ENCODE peak calls at places on chromosomes 7 and 10, in eight cellular contexts. One of them, this sample, is unnamed.

GRCh38 chr10:97975598-97975997 is 54.8 kb downstream of the CRTAC1 start:
- DNase-seq in transverse colon: no peak
- DNase-seq in fibroblast of lung: no peak
- DNase-seq in A549: no peak
- DNase-seq in thoracic aorta: no peak
- DNase-seq in colonic mucosa: no peak
- DNase-seq in OCI-LY7: no peak
- DNase-seq in ascending aorta: no peak
- DNase-seq in this sample: no peak

GRCh38 chr10:71761105-71761511 is 12.2 kb downstream of the VSIR start:
- DNase-seq in transverse colon: no peak
- DNase-seq in fibroblast of lung: no peak
- DNase-seq in A549: no peak
- DNase-seq in thoracic aorta: no peak
- DNase-seq in colonic mucosa: no peak
- DNase-seq in OCI-LY7: no peak
- DNase-seq in ascending aorta: no peak
- DNase-seq in this sample: no peak

GRCh38 chr7:11130012-11130411 is 156.3 kb downstream of the PHF14 start:
- DNase-seq in transverse colon: no peak
- DNase-seq in fibroblast of lung: peak
- DNase-seq in A549: no peak
- DNase-seq in thoracic aorta: no peak
- DNase-seq in colonic mucosa: no peak
- DNase-seq in OCI-LY7: no peak
- DNase-seq in ascending aorta: no peak
- DNase-seq in this sample: peak

GRCh38 chr10:18501198-18501597 is 150.2 kb downstream of the NSUN6 start:
- DNase-seq in transverse colon: no peak
- DNase-seq in fibroblast of lung: peak
- DNase-seq in A549: peak
- DNase-seq in thoracic aorta: no peak
- DNase-seq in colonic mucosa: no peak
- DNase-seq in OCI-LY7: no peak
- DNase-seq in ascending aorta: no peak
- DNase-seq in this sample: peak

GRCh38 chr7:132276986-132277716 is 299.1 kb downstream of the PLXNA4 start:
- DNase-seq in transverse colon: no peak
- DNase-seq in fibroblast of lung: peak
- DNase-seq in A549: peak
- DNase-seq in thoracic aorta: no peak
- DNase-seq in colonic mucosa: no peak
- DNase-seq in OCI-LY7: no peak
- DNase-seq in ascending aorta: no peak
- DNase-seq in this sample: peak

GRCh38 chr7:87116315-87116714 is 35.9 kb upstream of the DMTF1 start:
- DNase-seq in transverse colon: no peak
- DNase-seq in fibroblast of lung: no peak
- DNase-seq in A549: no peak
- DNase-seq in thoracic aorta: no peak
- DNase-seq in colonic mucosa: no peak
- DNase-seq in OCI-LY7: no peak
- DNase-seq in ascending aorta: no peak
- DNase-seq in this sample: no peak

GRCh38 chr10:49174261-49174925 is 13.8 kb downstream of the TMEM273 start:
- DNase-seq in transverse colon: no peak
- DNase-seq in fibroblast of lung: no peak
- DNase-seq in A549: no peak
- DNase-seq in thoracic aorta: no peak
- DNase-seq in colonic mucosa: peak
- DNase-seq in OCI-LY7: peak
- DNase-seq in ascending aorta: no peak
- DNase-seq in this sample: no peak

GRCh38 chr7:96775046-96775445 is 65.4 kb upstream of the SEM1 start:
- DNase-seq in transverse colon: no peak
- DNase-seq in fibroblast of lung: no peak
- DNase-seq in A549: no peak
- DNase-seq in thoracic aorta: no peak
- DNase-seq in colonic mucosa: no peak
- DNase-seq in OCI-LY7: no peak
- DNase-seq in ascending aorta: no peak
- DNase-seq in this sample: no peak

GRCh38 chr7:39271386-39271785 is 293.7 kb downstream of the POU6F2 start:
- DNase-seq in transverse colon: peak
- DNase-seq in fibroblast of lung: no peak
- DNase-seq in A549: peak
- DNase-seq in thoracic aorta: peak
- DNase-seq in colonic mucosa: peak
- DNase-seq in OCI-LY7: no peak
- DNase-seq in ascending aorta: peak
- DNase-seq in this sample: peak

GRCh38 chr7:46738713-46739220 is 817.7 kb upstream of the IGFBP3 start:
- DNase-seq in transverse colon: no peak
- DNase-seq in fibroblast of lung: peak
- DNase-seq in A549: no peak
- DNase-seq in thoracic aorta: no peak
- DNase-seq in colonic mucosa: no peak
- DNase-seq in OCI-LY7: no peak
- DNase-seq in ascending aorta: no peak
- DNase-seq in this sample: no peak

GRCh38 chr10:131702521-131703356 is 198.1 kb upstream of the PPP2R2D start:
- DNase-seq in transverse colon: no peak
- DNase-seq in fibroblast of lung: no peak
- DNase-seq in A549: no peak
- DNase-seq in thoracic aorta: no peak
- DNase-seq in colonic mucosa: no peak
- DNase-seq in OCI-LY7: no peak
- DNase-seq in ascending aorta: no peak
- DNase-seq in this sample: no peak

GRCh38 chr7:27547401-27547800 is 115.3 kb downstream of the HIBADH start:
- DNase-seq in transverse colon: no peak
- DNase-seq in fibroblast of lung: peak
- DNase-seq in A549: no peak
- DNase-seq in thoracic aorta: no peak
- DNase-seq in colonic mucosa: no peak
- DNase-seq in OCI-LY7: no peak
- DNase-seq in ascending aorta: no peak
- DNase-seq in this sample: peak

GRCh38 chr7:152015600-152015999 is 9.9 kb upstream of the GALNT11 start:
- DNase-seq in transverse colon: no peak
- DNase-seq in fibroblast of lung: no peak
- DNase-seq in A549: no peak
- DNase-seq in thoracic aorta: no peak
- DNase-seq in colonic mucosa: no peak
- DNase-seq in OCI-LY7: no peak
- DNase-seq in ascending aorta: no peak
- DNase-seq in this sample: no peak

GRCh38 chr10:87547734-87548311 is 43.1 kb downstream of the MINPP1 start:
- DNase-seq in transverse colon: no peak
- DNase-seq in fibroblast of lung: peak
- DNase-seq in A549: no peak
- DNase-seq in thoracic aorta: no peak
- DNase-seq in colonic mucosa: no peak
- DNase-seq in OCI-LY7: no peak
- DNase-seq in ascending aorta: no peak
- DNase-seq in this sample: peak

GRCh38 chr10:119852822-119853221 is 19.8 kb downstream of the MCMBP start:
- DNase-seq in transverse colon: no peak
- DNase-seq in fibroblast of lung: no peak
- DNase-seq in A549: no peak
- DNase-seq in thoracic aorta: no peak
- DNase-seq in colonic mucosa: no peak
- DNase-seq in OCI-LY7: no peak
- DNase-seq in ascending aorta: no peak
- DNase-seq in this sample: no peak

GRCh38 chr7:105364748-105365147 is 24.0 kb downstream of the SRPK2 start:
- DNase-seq in transverse colon: no peak
- DNase-seq in fibroblast of lung: no peak
- DNase-seq in A549: no peak
- DNase-seq in thoracic aorta: no peak
- DNase-seq in colonic mucosa: no peak
- DNase-seq in OCI-LY7: no peak
- DNase-seq in ascending aorta: no peak
- DNase-seq in this sample: no peak

GRCh38 chr7:375901-376305 is 85.9 kb downstream of the FOXL3 start:
- DNase-seq in transverse colon: peak
- DNase-seq in fibroblast of lung: no peak
- DNase-seq in A549: no peak
- DNase-seq in thoracic aorta: no peak
- DNase-seq in colonic mucosa: peak
- DNase-seq in OCI-LY7: no peak
- DNase-seq in ascending aorta: peak
- DNase-seq in this sample: no peak

GRCh38 chr7:17545348-17545747 is 246.9 kb downstream of the AHR start:
- DNase-seq in transverse colon: no peak
- DNase-seq in fibroblast of lung: peak
- DNase-seq in A549: no peak
- DNase-seq in thoracic aorta: no peak
- DNase-seq in colonic mucosa: no peak
- DNase-seq in OCI-LY7: no peak
- DNase-seq in ascending aorta: no peak
- DNase-seq in this sample: no peak
- H3K4me3 ChIP-seq in transverse colon: no peak
- H3K4me3 ChIP-seq in fibroblast of lung: no peak
- H3K4me3 ChIP-seq in A549: no peak
- H3K4me3 ChIP-seq in thoracic aorta: peak
- H3K4me3 ChIP-seq in colonic mucosa: no peak
- H3K4me3 ChIP-seq in OCI-LY7: no peak
- H3K4me3 ChIP-seq in ascending aorta: no peak
- H3K4me3 ChIP-seq in this sample: no peak

DNA sequence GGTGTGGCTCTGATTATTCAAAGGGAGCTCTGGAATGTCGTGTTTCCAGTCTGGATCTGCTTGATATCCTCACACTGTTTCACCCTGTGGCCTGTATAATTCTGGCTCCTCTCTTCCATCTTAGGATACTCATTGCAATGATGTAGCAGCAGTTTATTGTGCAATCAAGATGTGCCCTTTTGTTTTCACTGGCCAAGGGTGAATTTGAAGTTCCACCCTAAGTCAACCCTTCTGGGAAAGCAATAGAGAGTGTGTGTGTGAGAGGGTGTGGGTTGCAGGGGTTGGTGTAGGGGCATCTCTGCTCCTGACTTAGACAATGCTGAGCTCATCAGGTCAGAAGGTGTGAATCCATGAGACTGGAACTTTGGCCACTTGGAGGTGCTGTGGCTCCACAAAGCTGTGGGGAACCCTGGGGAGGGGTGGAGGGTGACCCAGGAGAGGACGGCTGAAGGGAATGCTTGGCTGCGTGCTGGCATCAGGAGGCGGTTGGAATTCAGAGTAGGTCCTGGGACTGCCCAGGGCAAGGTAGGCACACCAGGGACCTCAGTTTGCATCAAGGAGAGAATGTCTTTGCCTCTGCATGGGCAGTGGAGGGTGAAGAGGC is 118.0 kb upstream of the PRSS58 start:
- DNase-seq in transverse colon: no peak
- DNase-seq in fibroblast of lung: no peak
- DNase-seq in A549: no peak
- DNase-seq in thoracic aorta: no peak
- DNase-seq in colonic mucosa: no peak
- DNase-seq in OCI-LY7: no peak
- DNase-seq in ascending aorta: no peak
- DNase-seq in this sample: peak
- TF ChIP-seq CTCF in transverse colon: no peak
- TF ChIP-seq CTCF in fibroblast of lung: no peak
- TF ChIP-seq CTCF in A549: no peak
- TF ChIP-seq CTCF in thoracic aorta: no peak
- TF ChIP-seq CTCF in colonic mucosa: no peak
- TF ChIP-seq CTCF in OCI-LY7: peak
- TF ChIP-seq CTCF in ascending aorta: no peak
- TF ChIP-seq CTCF in this sample: peak

DNA sequence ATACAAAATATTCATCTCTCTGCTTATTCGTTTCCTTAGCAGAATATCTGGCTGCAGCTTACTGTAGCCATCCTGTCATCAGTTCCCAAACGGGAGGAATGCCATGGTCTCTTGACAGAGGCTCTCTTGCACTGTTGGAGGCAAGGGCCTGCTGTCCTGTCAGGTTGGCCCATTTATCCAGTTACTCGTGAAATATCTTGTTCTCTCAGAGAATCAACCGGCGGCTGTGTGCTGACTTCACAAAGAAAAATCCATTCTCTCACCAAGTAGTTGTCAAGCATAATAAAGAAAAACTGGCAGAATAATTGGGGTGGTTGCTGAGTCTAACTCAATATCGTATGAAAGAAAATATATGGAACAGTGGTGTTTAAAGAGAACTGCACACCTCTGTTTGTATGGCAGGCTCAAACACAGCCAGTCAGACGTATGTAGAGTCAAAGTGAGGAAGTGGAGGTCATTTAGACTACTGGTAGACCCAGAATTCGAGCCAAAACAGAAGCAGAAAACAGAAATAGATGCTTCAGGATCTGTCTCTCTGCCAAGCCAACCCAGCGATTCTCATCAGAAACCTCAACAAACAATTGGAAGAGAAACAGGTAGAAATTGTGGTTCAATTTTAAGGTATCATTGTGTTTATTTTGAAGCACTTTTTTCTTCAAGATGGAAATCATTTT is 349.2 kb upstream of the PRKCQ start:
- DNase-seq in transverse colon: no peak
- DNase-seq in fibroblast of lung: no peak
- DNase-seq in A549: no peak
- DNase-seq in thoracic aorta: no peak
- DNase-seq in colonic mucosa: no peak
- DNase-seq in OCI-LY7: peak
- DNase-seq in ascending aorta: no peak
- DNase-seq in this sample: no peak
- H3K4me3 ChIP-seq in transverse colon: no peak
- H3K4me3 ChIP-seq in fibroblast of lung: no peak
- H3K4me3 ChIP-seq in A549: no peak
- H3K4me3 ChIP-seq in thoracic aorta: no peak
- H3K4me3 ChIP-seq in colonic mucosa: no peak
- H3K4me3 ChIP-seq in OCI-LY7: peak
- H3K4me3 ChIP-seq in ascending aorta: no peak
- H3K4me3 ChIP-seq in this sample: no peak

GRCh38 chr10:126502481-126502880 is 114.2 kb upstream of the ADAM12 start:
- DNase-seq in transverse colon: no peak
- DNase-seq in fibroblast of lung: peak
- DNase-seq in A549: no peak
- DNase-seq in thoracic aorta: no peak
- DNase-seq in colonic mucosa: no peak
- DNase-seq in OCI-LY7: no peak
- DNase-seq in ascending aorta: no peak
- DNase-seq in this sample: peak

GRCh38 chr10:126499744-126500143 is 111.5 kb upstream of the ADAM12 start:
- DNase-seq in transverse colon: no peak
- DNase-seq in fibroblast of lung: peak
- DNase-seq in A549: no peak
- DNase-seq in thoracic aorta: no peak
- DNase-seq in colonic mucosa: no peak
- DNase-seq in OCI-LY7: no peak
- DNase-seq in ascending aorta: no peak
- DNase-seq in this sample: no peak

GRCh38 chr10:126500185-126500584 is 111.9 kb upstream of the ADAM12 start:
- DNase-seq in transverse colon: no peak
- DNase-seq in fibroblast of lung: no peak
- DNase-seq in A549: no peak
- DNase-seq in thoracic aorta: no peak
- DNase-seq in colonic mucosa: no peak
- DNase-seq in OCI-LY7: no peak
- DNase-seq in ascending aorta: no peak
- DNase-seq in this sample: no peak

GRCh38 chr10:126501828-126502227 is 113.6 kb upstream of the ADAM12 start:
- DNase-seq in transverse colon: no peak
- DNase-seq in fibroblast of lung: no peak
- DNase-seq in A549: no peak
- DNase-seq in thoracic aorta: no peak
- DNase-seq in colonic mucosa: no peak
- DNase-seq in OCI-LY7: no peak
- DNase-seq in ascending aorta: no peak
- DNase-seq in this sample: no peak

GRCh38 chr10:126500866-126501265 is 112.6 kb upstream of the ADAM12 start:
- DNase-seq in transverse colon: no peak
- DNase-seq in fibroblast of lung: peak
- DNase-seq in A549: no peak
- DNase-seq in thoracic aorta: no peak
- DNase-seq in colonic mucosa: no peak
- DNase-seq in OCI-LY7: no peak
- DNase-seq in ascending aorta: no peak
- DNase-seq in this sample: peak
- TF ChIP-seq CTCF in transverse colon: no peak
- TF ChIP-seq CTCF in fibroblast of lung: no peak
- TF ChIP-seq CTCF in A549: no peak
- TF ChIP-seq CTCF in thoracic aorta: no peak
- TF ChIP-seq CTCF in colonic mucosa: no peak
- TF ChIP-seq CTCF in OCI-LY7: no peak
- TF ChIP-seq CTCF in ascending aorta: no peak
- TF ChIP-seq CTCF in this sample: no peak

This sample was measured in AG10803.